ENCODE peak calls at places on chromosomes 7 and 10, in five cellular contexts. One of them, this sample, is unnamed.

GRCh38 chr10:50312464-50313437 is 61.4 kb upstream of the ASAH2 start:
- DNase-seq in H1: no peak
- DNase-seq in neuronal stem cell: no peak
- DNase-seq in mesenchymal stem cell: peak
- DNase-seq in trophoblast cell: peak
- DNase-seq in this sample: no peak

GRCh38 chr7:117666019-117666418 is 186.2 kb downstream of the CFTR start:
- DNase-seq in H1: no peak
- DNase-seq in neuronal stem cell: no peak
- DNase-seq in mesenchymal stem cell: peak
- DNase-seq in trophoblast cell: no peak
- DNase-seq in this sample: no peak

GRCh38 chr7:20514364-20514763 is 101.1 kb upstream of the ABCB5 start:
- DNase-seq in H1: no peak
- DNase-seq in neuronal stem cell: no peak
- DNase-seq in mesenchymal stem cell: peak
- DNase-seq in trophoblast cell: no peak
- DNase-seq in this sample: no peak

GRCh38 chr7:107128748-107129147 is 40.1 kb upstream of the HBP1 start:
- DNase-seq in H1: no peak
- DNase-seq in neuronal stem cell: no peak
- DNase-seq in mesenchymal stem cell: no peak
- DNase-seq in trophoblast cell: no peak
- DNase-seq in this sample: no peak

GRCh38 chr10:86709786-86710185 is 41.5 kb downstream of the LDB3 start:
- DNase-seq in H1: no peak
- DNase-seq in neuronal stem cell: no peak
- DNase-seq in mesenchymal stem cell: no peak
- DNase-seq in trophoblast cell: no peak
- DNase-seq in this sample: no peak

GRCh38 chr10:127824826-127825225 is 67.9 kb downstream of the CLRN3 start:
- DNase-seq in H1: no peak
- DNase-seq in neuronal stem cell: no peak
- DNase-seq in mesenchymal stem cell: no peak
- DNase-seq in trophoblast cell: no peak
- DNase-seq in this sample: no peak

GRCh38 chr7:70432567-70433001 is 699.4 kb upstream of the GALNT17 start:
- DNase-seq in H1: no peak
- DNase-seq in neuronal stem cell: no peak
- DNase-seq in mesenchymal stem cell: no peak
- DNase-seq in trophoblast cell: no peak
- DNase-seq in this sample: no peak

GRCh38 chr10:93722550-93722949 is 20.2 kb upstream of the FRA10AC1 start:
- DNase-seq in H1: no peak
- DNase-seq in neuronal stem cell: no peak
- DNase-seq in mesenchymal stem cell: no peak
- DNase-seq in trophoblast cell: no peak
- DNase-seq in this sample: no peak

GRCh38 chr10:119726291-119727261 is 726 bp downstream of the INPP5F start:
- DNase-seq in H1: no peak
- DNase-seq in neuronal stem cell: no peak
- DNase-seq in mesenchymal stem cell: no peak
- DNase-seq in trophoblast cell: peak
- DNase-seq in this sample: peak

GRCh38 chr7:47470567-47471357 is 111.1 kb downstream of the TNS3 start:
- DNase-seq in H1: peak
- DNase-seq in neuronal stem cell: no peak
- DNase-seq in mesenchymal stem cell: no peak
- DNase-seq in trophoblast cell: no peak
- DNase-seq in this sample: peak

GRCh38 chr10:369441-370221 is 234.4 kb downstream of the ZMYND11 start:
- DNase-seq in H1: no peak
- DNase-seq in neuronal stem cell: no peak
- DNase-seq in mesenchymal stem cell: peak
- DNase-seq in trophoblast cell: no peak
- DNase-seq in this sample: no peak

GRCh38 chr10:24008164-24009066 is 200.5 kb upstream of the KIAA1217 start:
- DNase-seq in H1: no peak
- DNase-seq in neuronal stem cell: peak
- DNase-seq in mesenchymal stem cell: no peak
- DNase-seq in trophoblast cell: no peak
- DNase-seq in this sample: no peak

GRCh38 chr7:101814996-101815825 is 2.2 kb upstream of the CUX1 start:
- DNase-seq in H1: no peak
- DNase-seq in neuronal stem cell: no peak
- DNase-seq in mesenchymal stem cell: peak
- DNase-seq in trophoblast cell: no peak
- DNase-seq in this sample: peak

GRCh38 chr7:31003097-31003496 is 39.3 kb downstream of the GHRHR start:
- DNase-seq in H1: no peak
- DNase-seq in neuronal stem cell: no peak
- DNase-seq in mesenchymal stem cell: no peak
- DNase-seq in trophoblast cell: no peak
- DNase-seq in this sample: no peak

GRCh38 chr7:5694221-5694754 is 87.2 kb downstream of the RNF216 start:
- DNase-seq in H1: no peak
- DNase-seq in neuronal stem cell: no peak
- DNase-seq in mesenchymal stem cell: peak
- DNase-seq in trophoblast cell: no peak
- DNase-seq in this sample: no peak

GRCh38 chr10:126417220-126417825 is 29.0 kb upstream of the ADAM12 start:
- DNase-seq in H1: no peak
- DNase-seq in neuronal stem cell: no peak
- DNase-seq in mesenchymal stem cell: no peak
- DNase-seq in trophoblast cell: peak
- DNase-seq in this sample: no peak

GRCh38 chr10:53898532-53898931 is 902.5 kb downstream of the PCDH15 start:
- DNase-seq in H1: no peak
- DNase-seq in neuronal stem cell: no peak
- DNase-seq in mesenchymal stem cell: no peak
- DNase-seq in trophoblast cell: no peak
- DNase-seq in this sample: no peak

GRCh38 chr7:21538936-21539335 is 3.9 kb upstream of the DNAH11 start:
- DNase-seq in H1: no peak
- DNase-seq in neuronal stem cell: no peak
- DNase-seq in mesenchymal stem cell: no peak
- DNase-seq in trophoblast cell: no peak
- DNase-seq in this sample: no peak

GRCh38 chr10:88291289-88292184 is 291.6 kb downstream of the RNLS start:
- DNase-seq in H1: no peak
- DNase-seq in neuronal stem cell: no peak
- DNase-seq in mesenchymal stem cell: peak
- DNase-seq in trophoblast cell: no peak
- DNase-seq in this sample: no peak

GRCh38 chr10:76675951-76676587 is 961.5 kb downstream of the KCNMA1 start:
- DNase-seq in H1: no peak
- DNase-seq in neuronal stem cell: no peak
- DNase-seq in mesenchymal stem cell: no peak
- DNase-seq in trophoblast cell: no peak
- DNase-seq in this sample: no peak

GRCh38 chr10:80596391-80597257 is 58.9 kb downstream of the SH2D4B start:
- DNase-seq in H1: no peak
- DNase-seq in neuronal stem cell: peak
- DNase-seq in mesenchymal stem cell: peak
- DNase-seq in trophoblast cell: peak
- DNase-seq in this sample: peak

GRCh38 chr10:13787015-13787421 is 200.3 kb downstream of the PRPF18 start:
- DNase-seq in H1: no peak
- DNase-seq in neuronal stem cell: no peak
- DNase-seq in mesenchymal stem cell: peak
- DNase-seq in trophoblast cell: no peak
- DNase-seq in this sample: peak

GRCh38 chr10:3951993-3952392 is 167.0 kb upstream of the KLF6 start:
- DNase-seq in H1: no peak
- DNase-seq in neuronal stem cell: no peak
- DNase-seq in mesenchymal stem cell: no peak
- DNase-seq in trophoblast cell: no peak
- DNase-seq in this sample: no peak

GRCh38 chr7:11623093-11623678 is 208.8 kb downstream of the THSD7A start:
- DNase-seq in H1: no peak
- DNase-seq in neuronal stem cell: no peak
- DNase-seq in mesenchymal stem cell: peak
- DNase-seq in trophoblast cell: no peak
- DNase-seq in this sample: no peak

GRCh38 chr7:7521259-7521658 is 14.4 kb downstream of the COL28A1 start:
- DNase-seq in H1: no peak
- DNase-seq in neuronal stem cell: no peak
- DNase-seq in mesenchymal stem cell: no peak
- DNase-seq in trophoblast cell: no peak
- DNase-seq in this sample: no peak

GRCh38 chr7:7527047-7527446 is 8.6 kb downstream of the COL28A1 start:
- DNase-seq in H1: no peak
- DNase-seq in neuronal stem cell: no peak
- DNase-seq in mesenchymal stem cell: no peak
- DNase-seq in trophoblast cell: no peak
- DNase-seq in this sample: no peak

GRCh38 chr7:7526006-7526405 is 9.7 kb downstream of the COL28A1 start:
- DNase-seq in H1: no peak
- DNase-seq in neuronal stem cell: no peak
- DNase-seq in mesenchymal stem cell: no peak
- DNase-seq in trophoblast cell: no peak
- DNase-seq in this sample: no peak

GRCh38 chr7:7522421-7522820 is 13.3 kb downstream of the COL28A1 start:
- DNase-seq in H1: no peak
- DNase-seq in neuronal stem cell: no peak
- DNase-seq in mesenchymal stem cell: no peak
- DNase-seq in trophoblast cell: no peak
- DNase-seq in this sample: no peak

DNA sequence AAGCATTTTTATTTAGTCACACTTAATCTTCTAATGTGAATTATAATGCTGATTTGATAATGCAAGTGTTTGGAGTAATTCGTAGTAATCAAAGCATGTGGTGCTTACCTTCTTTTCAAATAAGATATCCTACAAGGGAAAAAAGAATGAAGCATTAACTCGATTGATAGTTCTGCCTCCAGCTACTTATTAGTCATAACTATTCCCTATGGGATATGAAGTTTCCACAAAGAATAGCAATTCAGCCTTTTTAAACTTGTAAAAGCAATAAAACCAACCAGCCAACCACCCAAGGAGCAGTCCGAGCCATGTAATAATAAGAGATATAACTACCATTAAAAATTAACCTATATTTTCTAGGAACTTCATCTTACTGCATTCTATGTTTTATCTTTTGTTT is 11.6 kb downstream of the COL28A1 start:
- DNase-seq in H1: no peak
- DNase-seq in neuronal stem cell: no peak
- DNase-seq in mesenchymal stem cell: no peak
- DNase-seq in trophoblast cell: no peak
- DNase-seq in this sample: no peak
- H2BK12ac ChIP-seq in H1: no peak
- H2BK12ac ChIP-seq in neuronal stem cell: no peak
- H2BK12ac ChIP-seq in mesenchymal stem cell: no peak
- H2BK12ac ChIP-seq in trophoblast cell: no peak
- H2BK12ac ChIP-seq in this sample: no peak

GRCh38 chr10:128852902-128853301 is 614.1 kb upstream of the MGMT start:
- DNase-seq in H1: no peak
- DNase-seq in neuronal stem cell: no peak
- DNase-seq in mesenchymal stem cell: no peak
- DNase-seq in trophoblast cell: no peak
- DNase-seq in this sample: no peak

GRCh38 chr10:128852449-128852848 is 614.6 kb upstream of the MGMT start:
- DNase-seq in H1: no peak
- DNase-seq in neuronal stem cell: no peak
- DNase-seq in mesenchymal stem cell: no peak
- DNase-seq in trophoblast cell: no peak
- DNase-seq in this sample: no peak

GRCh38 chr10:128854965-128855364 is 612.1 kb upstream of the MGMT start:
- DNase-seq in H1: no peak
- DNase-seq in neuronal stem cell: peak
- DNase-seq in mesenchymal stem cell: no peak
- DNase-seq in trophoblast cell: no peak
- DNase-seq in this sample: no peak

GRCh38 chr10:128853537-128853936 is 613.5 kb upstream of the MGMT start:
- DNase-seq in H1: no peak
- DNase-seq in neuronal stem cell: no peak
- DNase-seq in mesenchymal stem cell: no peak
- DNase-seq in trophoblast cell: no peak
- DNase-seq in this sample: no peak

DNA sequence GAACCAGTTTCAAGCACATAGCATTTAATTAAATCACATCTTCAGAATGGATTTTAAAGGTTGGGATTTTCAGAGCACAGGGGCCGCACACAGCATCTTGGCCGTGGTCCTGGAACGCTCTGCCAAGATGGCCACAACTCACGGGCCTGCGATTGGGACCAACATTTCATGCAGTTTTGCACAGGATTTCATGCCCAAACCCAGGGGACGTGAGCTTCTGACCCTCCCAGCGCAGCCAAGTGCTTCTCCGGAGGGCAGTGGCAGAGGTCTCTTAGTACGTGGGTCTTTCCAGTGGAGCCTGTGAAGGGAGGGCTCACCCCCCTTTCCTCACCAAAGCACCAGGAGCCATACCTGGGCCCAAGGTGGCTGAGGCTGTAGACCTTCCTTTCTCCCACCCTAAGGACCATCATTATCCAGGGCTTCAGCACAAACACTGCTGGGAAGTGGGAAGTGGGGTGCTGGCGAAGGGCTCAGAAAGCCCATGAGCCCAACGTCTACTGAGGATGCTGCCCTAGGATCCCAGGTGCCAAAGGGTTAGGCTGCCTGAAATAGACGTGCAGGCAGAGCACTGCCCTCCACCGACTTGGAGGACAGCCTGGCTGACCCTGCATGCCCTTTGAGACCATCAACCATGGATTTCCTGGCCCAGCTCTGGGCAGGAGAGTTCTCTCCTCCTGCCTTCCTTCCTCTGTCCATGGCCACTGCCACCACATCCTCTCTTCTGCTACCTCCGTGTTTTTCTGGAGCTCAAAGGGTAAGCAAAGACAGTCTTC is 611.2 kb upstream of the MGMT start:
- DNase-seq in H1: no peak
- DNase-seq in neuronal stem cell: no peak
- DNase-seq in mesenchymal stem cell: no peak
- DNase-seq in trophoblast cell: no peak
- DNase-seq in this sample: no peak
- H2BK12ac ChIP-seq in H1: no peak
- H2BK12ac ChIP-seq in neuronal stem cell: no peak
- H2BK12ac ChIP-seq in mesenchymal stem cell: no peak
- H2BK12ac ChIP-seq in trophoblast cell: no peak
- H2BK12ac ChIP-seq in this sample: no peak

GRCh38 chr10:43193496-43194080 is 55.3 kb downstream of the CSGALNACT2 start:
- DNase-seq in H1: no peak
- DNase-seq in neuronal stem cell: no peak
- DNase-seq in mesenchymal stem cell: no peak
- DNase-seq in trophoblast cell: no peak
- DNase-seq in this sample: no peak
- H2BK12ac ChIP-seq in H1: no peak
- H2BK12ac ChIP-seq in neuronal stem cell: no peak
- H2BK12ac ChIP-seq in mesenchymal stem cell: no peak
- H2BK12ac ChIP-seq in trophoblast cell: no peak
- H2BK12ac ChIP-seq in this sample: no peak

DNA sequence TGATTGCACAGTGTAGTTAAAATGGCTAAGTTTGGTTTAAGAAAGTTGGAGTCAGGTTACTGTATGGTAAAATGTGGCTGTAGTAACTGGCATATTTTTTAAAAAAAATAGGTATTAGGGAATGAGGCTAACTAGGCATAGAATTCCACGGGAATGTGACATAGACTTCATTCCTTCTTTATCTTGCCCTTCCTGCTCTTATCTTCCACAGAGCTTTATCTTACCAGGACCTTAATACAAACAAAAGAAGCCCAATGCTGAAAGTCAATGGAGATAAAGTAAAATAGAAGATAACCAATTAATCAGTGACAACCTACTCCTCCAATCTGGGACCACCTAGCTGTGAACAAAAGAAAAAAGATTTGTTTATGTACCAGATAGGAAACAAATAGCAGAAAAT is 58.1 kb downstream of the TET1 start:
- DNase-seq in H1: no peak
- DNase-seq in neuronal stem cell: no peak
- DNase-seq in mesenchymal stem cell: no peak
- DNase-seq in trophoblast cell: peak
- DNase-seq in this sample: no peak
- H2BK12ac ChIP-seq in H1: no peak
- H2BK12ac ChIP-seq in neuronal stem cell: no peak
- H2BK12ac ChIP-seq in mesenchymal stem cell: no peak
- H2BK12ac ChIP-seq in trophoblast cell: no peak
- H2BK12ac ChIP-seq in this sample: no peak

This sample was measured in H9.